ENCODE peak calls at places on chromosome 1, in five cellular contexts. F is cardiac fibroblast, U is brain microvascular endothelial cell, W is neural progenitor cell, N is IMR-90. H is an unnamed sample.

GRCh38 chr1:12177999-12178441 is 11.2 kb downstream of the TNFRSF1B start:
- DNase-seq in F (peak; percentile 91), U (peak; percentile 85), W (no peak), N (peak; percentile 93), H (peak; percentile 95)

GRCh38 chr1:6163191-6163972 is 16.7 kb downstream of the CHD5 start:
- DNase-seq in F (no peak), U (no peak), W (no peak), N (no peak), H (no peak)

GRCh38 chr1:48099011-48099550 is 101.9 kb upstream of the TRABD2B start:
- DNase-seq in F (no peak), U (no peak), W (no peak), N (no peak), H (no peak)

GRCh38 chr1:196677781-196678509 is 26.1 kb downstream of the CFH start:
- DNase-seq in F (no peak), U (no peak), W (no peak), N (peak; percentile 22), H (no peak)

GRCh38 chr1:17066530-17067426 is 12.9 kb upstream of the SDHB start:
- DNase-seq in F (no peak), U (no peak), W (no peak), N (no peak), H (no peak)

GRCh38 chr1:176567190-176567794 is 104.3 kb downstream of the PAPPA2 start:
- DNase-seq in F (peak; percentile 43), U (no peak), W (no peak), N (peak; percentile 21), H (peak; percentile 4)

GRCh38 chr1:16151985-16152384 is 3.9 kb downstream of the EPHA2 start:
- DNase-seq in F (no peak), U (no peak), W (no peak), N (no peak), H (no peak)

GRCh38 chr1:2532485-2533160 is 2.6 kb upstream of the HES5 start:
- DNase-seq in F (no peak), U (no peak), W (peak; percentile 60), N (no peak), H (no peak)

GRCh38 chr1:243819438-243819839 is 30.6 kb downstream of the AKT3 start:
- DNase-seq in F (no peak), U (no peak), W (peak; percentile 34), N (no peak), H (no peak)

GRCh38 chr1:10628685-10629084 is 153.9 kb downstream of the PEX14 start:
- DNase-seq in F (peak; percentile 15), U (no peak), W (no peak), N (peak; percentile 40), H (no peak)

GRCh38 chr1:234573711-234574299 is 36.2 kb downstream of the IRF2BP2 start:
- DNase-seq in F (peak; percentile 25), U (no peak), W (no peak), N (no peak), H (peak; percentile 76)

GRCh38 chr1:156383023-156383422 is 14.0 kb downstream of the RHBG start:
- DNase-seq in F (peak; percentile 64), U (peak; percentile 37), W (peak; percentile 88), N (peak; percentile 51), H (peak; percentile 42)

GRCh38 chr1:196546272-196547245 is 61.7 kb downstream of the KCNT2 start:
- DNase-seq in F (peak; percentile 90), U (no peak), W (no peak), N (no peak), H (peak; percentile 32)

GRCh38 chr1:74812180-74812541 is 79.2 kb downstream of the TYW3 start:
- DNase-seq in F (no peak), U (no peak), W (no peak), N (no peak), H (no peak)

GRCh38 chr1:154403983-154404382 is 1.2 kb upstream of the IL6R start:
- DNase-seq in F (no peak), U (no peak), W (no peak), N (no peak), H (no peak)

GRCh38 chr1:41374711-41375110 is 13.5 kb downstream of the FOXO6 start:
- DNase-seq in F (no peak), U (no peak), W (no peak), N (no peak), H (no peak)

GRCh38 chr1:198079432-198079951 is 77.3 kb upstream of the NEK7 start:
- DNase-seq in F (no peak), U (no peak), W (no peak), N (no peak), H (no peak)

GRCh38 chr1:116465845-116466685 is 93.0 kb downstream of the ATP1A1 start:
- DNase-seq in F (no peak), U (no peak), W (no peak), N (no peak), H (peak; percentile 1)

GRCh38 chr1:87203890-87204289 is 124.8 kb upstream of the LMO4 start:
- DNase-seq in F (peak; percentile 71), U (peak; percentile 34), W (no peak), N (peak; percentile 74), H (no peak)

GRCh38 chr1:8845104-8846097 is 28.0 kb upstream of the RERE start:
- DNase-seq in F (no peak), U (no peak), W (no peak), N (no peak), H (no peak)

GRCh38 chr1:23619299-23620188 is 60.2 kb upstream of the ID3 start:
- DNase-seq in F (no peak), U (no peak), W (peak; percentile 63), N (peak; percentile 13), H (no peak)

GRCh38 chr1:214551436-214552173 is at the start of gene PTPN14:
- DNase-seq in F (peak; percentile 94), U (peak; percentile 91), W (peak; percentile 98), N (peak; percentile 96), H (peak; percentile 96)

GRCh38 chr1:174217787-174218574 is 58.7 kb downstream of the RABGAP1L start:
- DNase-seq in F (peak; percentile 55), U (no peak), W (peak; percentile 46), N (peak; percentile 54), H (peak; percentile 51)

GRCh38 chr1:176033879-176034278 is 173.2 kb downstream of the COP1 start:
- DNase-seq in F (peak; percentile 68), U (no peak), W (no peak), N (peak; percentile 36), H (peak; percentile 40)

DNA sequence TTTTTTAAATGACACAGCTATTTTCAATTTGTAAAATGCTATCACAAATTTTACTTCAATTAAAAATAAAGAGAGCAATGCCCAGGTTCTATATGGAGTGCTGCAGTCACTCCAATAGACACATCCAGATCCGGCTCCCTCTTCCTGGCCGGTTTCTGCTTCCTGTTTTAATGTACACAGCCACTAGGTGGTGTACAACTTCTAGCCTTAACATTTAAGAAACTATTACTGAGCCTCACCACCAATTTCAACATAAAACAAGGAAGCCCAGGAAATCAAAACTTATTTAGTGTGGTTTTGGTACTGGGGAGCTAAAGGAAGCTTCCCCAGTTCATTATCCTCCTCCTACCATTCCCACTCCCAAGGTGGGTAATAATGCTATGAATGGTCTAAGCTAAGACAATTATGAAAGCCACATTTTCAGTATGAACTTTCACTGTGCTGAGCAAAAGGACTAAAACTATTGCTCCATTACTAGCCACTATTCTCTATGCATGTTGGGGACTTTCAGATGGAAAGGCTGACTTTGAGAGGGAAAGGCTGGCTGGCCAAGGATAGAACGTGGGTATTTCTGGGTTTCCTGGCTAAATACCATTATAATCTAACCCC is 25.5 kb upstream of the MTMR11 start:
- DNase-seq in F (peak; percentile 90), U (peak; percentile 79), W (peak; percentile 74), N (peak; percentile 82), H (peak; percentile 85)
- H3K4me3 ChIP-seq in F (no peak overlapping the region), U (no peak overlapping the region), W (no peak overlapping the region), N (no peak overlapping the region), H (no peak overlapping the region)

DNA sequence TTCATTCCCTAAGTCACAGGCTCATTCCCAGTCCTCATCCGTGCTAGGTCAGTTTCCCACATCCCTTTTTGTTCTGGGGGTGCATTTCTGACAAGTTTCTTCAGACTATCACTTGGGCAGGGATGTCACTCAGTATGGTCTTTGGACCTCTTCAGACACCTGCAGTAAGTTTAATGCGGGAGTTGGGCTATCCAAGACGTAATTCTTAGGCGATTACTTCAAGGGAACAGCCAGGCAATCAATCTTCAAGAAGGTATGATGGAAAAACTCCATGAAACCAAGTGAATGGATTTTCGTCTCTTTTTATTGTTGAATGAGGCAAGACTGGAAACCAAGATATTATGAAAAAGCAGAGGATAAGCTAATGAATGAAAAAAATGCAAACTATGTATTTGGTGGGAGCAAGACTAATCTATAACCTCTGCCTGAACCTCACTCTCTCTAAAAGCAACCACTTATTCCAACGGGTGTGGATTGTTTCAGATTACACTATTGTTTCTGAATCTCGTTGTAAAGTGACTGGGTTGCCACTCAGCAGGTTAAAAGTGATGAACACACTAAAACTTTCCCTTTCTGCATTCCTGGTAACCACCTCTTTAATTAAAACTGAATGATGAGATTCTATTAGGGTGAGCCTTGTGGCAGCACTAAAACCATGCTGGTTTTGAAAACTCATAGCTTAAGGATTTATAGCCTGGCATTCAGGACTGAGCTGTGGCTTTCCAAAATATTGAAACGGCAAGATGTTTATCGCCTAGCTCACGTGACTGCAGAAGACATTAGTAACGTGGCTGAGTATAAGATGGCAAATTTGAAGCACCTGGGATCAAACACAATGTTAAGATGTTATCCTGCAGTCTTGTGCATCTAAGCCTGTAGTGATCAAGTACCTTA is 1.1 kb downstream of the RASAL2 start:
- DNase-seq in F (peak; percentile 57), U (peak; percentile 35), W (peak; percentile 11), N (no peak), H (peak; percentile 47)
- H3K4me3 ChIP-seq in F (peak overlapping the region; percentile 92), U (peak overlapping the region; percentile 89), W (peak overlapping the region; percentile 98), N (peak overlapping the region; percentile 77), H (peak overlapping the region; percentile 86)

DNA sequence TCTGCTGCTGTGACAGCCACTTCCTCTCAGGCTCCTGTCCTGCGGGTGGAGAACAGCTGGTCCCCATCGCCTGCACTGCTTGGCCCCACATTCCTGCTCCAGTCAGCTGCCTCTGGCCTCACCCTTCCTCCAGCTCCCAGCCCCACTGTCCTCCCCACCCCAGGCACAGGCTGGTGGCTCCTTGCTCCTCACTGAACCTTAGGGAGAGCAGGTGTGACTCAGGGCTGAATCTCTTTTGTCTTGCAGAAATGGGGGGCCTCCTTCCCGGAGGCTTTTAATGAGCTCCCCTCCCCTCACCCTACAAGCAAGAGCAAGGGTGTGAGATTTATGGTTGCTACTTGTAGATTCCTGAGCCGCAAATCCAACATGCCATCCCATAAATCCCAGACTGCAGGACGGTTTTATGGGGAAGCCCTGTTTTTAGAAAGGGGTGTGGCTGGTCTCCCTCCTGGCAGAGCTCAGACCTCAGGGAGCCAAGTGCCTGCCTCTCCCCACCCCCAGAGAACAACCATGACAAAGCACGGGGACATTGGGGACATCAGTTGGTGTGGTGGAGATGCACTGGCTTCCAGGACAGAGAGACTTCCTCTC is 15.2 kb downstream of the CDK18 start:
- DNase-seq in F (no peak), U (no peak), W (no peak), N (no peak), H (peak; percentile 51)
- H3K4me3 ChIP-seq in F (no peak overlapping the region), U (no peak overlapping the region), W (no peak overlapping the region), N (no peak overlapping the region), H (no peak overlapping the region)

DNA sequence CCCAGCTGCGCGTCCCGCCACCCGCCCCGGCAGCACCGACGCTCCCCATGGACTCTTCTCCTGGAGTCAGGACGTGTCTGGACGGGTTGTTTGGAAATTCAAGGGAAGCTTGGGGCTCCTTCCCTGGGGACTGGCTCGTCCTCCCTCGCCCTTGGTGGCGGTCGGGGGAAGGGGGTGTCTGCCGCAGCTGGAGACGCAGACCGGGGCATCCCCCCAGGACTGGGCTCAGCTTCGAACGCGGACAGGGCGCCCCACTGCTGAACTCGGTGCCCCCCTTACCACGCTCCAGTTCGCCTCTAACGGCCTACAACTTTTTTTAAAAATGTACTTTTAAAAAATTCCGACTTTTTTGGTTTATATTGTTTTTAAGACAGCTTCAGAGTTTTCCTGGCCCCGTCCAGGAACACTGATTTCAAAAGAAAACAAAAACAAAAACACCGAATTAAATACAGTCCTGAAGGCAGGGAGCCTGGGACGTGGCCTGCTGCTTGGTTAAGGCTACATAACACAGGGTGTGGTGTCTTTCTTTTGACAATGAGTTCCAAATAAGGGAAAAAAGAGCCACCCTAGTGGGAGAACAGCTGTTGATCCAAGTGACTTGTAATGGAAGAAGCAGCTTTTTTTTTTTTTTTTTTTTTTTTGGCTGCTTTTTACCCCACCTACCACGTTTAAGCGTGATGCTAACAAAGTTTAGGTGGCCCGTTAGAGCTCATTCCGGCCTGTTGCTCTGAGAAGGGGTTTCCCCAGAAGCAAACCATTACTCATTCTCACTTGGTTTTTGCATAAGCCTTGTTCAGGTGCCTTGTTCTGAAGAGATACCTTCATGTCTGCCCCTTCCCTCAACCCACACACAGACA is 862 bp upstream of the DIPK1A start:
- DNase-seq in F (peak; percentile 91), U (no peak), W (peak; percentile 49), N (peak; percentile 38), H (peak; percentile 70)
- H3K4me3 ChIP-seq in F (peak overlapping the region; percentile 66), U (peak overlapping the region; percentile 74), W (peak overlapping the region; percentile 79), N (peak overlapping the region; percentile 97), H (peak overlapping the region; percentile 77)